ENCODE peak calls at places on chromosomes 4 and X, in seven cellular contexts. E is IMR-90, Q is GM23248, F is GM12878, S is neuronal stem cell, M is mammary epithelial cell, R is HepG2. V is an unnamed sample.

GRCh38 chr4:128776794-128777216 is 32.7 kb upstream of the JADE1 start:
- DNase-seq in R (no peak), F (no peak), M (peak; percentile 59), S (no peak), E (peak; percentile 95), Q (peak; percentile 91), V (peak; percentile 97)

GRCh38 chr4:102675142-102675541 is 85.6 kb downstream of the MANBA start:
- DNase-seq in S (no peak), F (no peak), M (no peak), E (peak; percentile 72), Q (no peak), R (peak; percentile 11), V (peak; percentile 37)

GRCh38 chrX:68699960-68700746 is 52.7 kb downstream of the STARD8 start:
- DNase-seq in Q (peak; percentile 81), F (no peak), M (peak; percentile 37), S (no peak), E (peak; percentile 55), R (no peak), V (peak; percentile 52)

GRCh38 chr4:4260185-4260751 is 12.2 kb upstream of the TMEM128 start:
- DNase-seq in M (peak; percentile 50), R (peak; percentile 79), Q (peak; percentile 79), S (no peak), E (peak; percentile 63), F (no peak), V (peak; percentile 36)

GRCh38 chr4:2797545-2798305 is 4.8 kb downstream of the SH3BP2 start:
- DNase-seq in M (no peak), F (no peak), Q (no peak), S (no peak), E (no peak), R (no peak), V (no peak)

GRCh38 chr4:163448541-163449203 is 24.9 kb downstream of the TKTL2 start:
- DNase-seq in F (no peak), M (peak; percentile 66), Q (peak; percentile 42), R (no peak), E (peak; percentile 35), S (no peak), V (peak; percentile 28)

GRCh38 chr4:86441175-86441960 is 81.5 kb upstream of the MAPK10 start:
- DNase-seq in M (peak; percentile 76), Q (peak; percentile 47), S (no peak), E (peak; percentile 23), F (peak; percentile 16), R (no peak), V (peak; percentile 49)

GRCh38 chr4:149896428-149896827 is 80.8 kb upstream of the IQCM start:
- DNase-seq in F (no peak), M (peak; percentile 18), Q (peak; percentile 80), S (no peak), R (no peak), E (peak; percentile 55), V (peak; percentile 31)

GRCh38 chr4:110527156-110527555 is 51.2 kb downstream of the ENPEP start:
- DNase-seq in S (no peak), R (no peak), F (no peak), Q (no peak), M (no peak), E (no peak), V (no peak)

GRCh38 chr4:147788791-147789190 is 56.9 kb downstream of the ARHGAP10 start:
- DNase-seq in E (peak; percentile 24), Q (peak; percentile 17), R (no peak), S (no peak), M (no peak), F (no peak), V (no peak)

DNA sequence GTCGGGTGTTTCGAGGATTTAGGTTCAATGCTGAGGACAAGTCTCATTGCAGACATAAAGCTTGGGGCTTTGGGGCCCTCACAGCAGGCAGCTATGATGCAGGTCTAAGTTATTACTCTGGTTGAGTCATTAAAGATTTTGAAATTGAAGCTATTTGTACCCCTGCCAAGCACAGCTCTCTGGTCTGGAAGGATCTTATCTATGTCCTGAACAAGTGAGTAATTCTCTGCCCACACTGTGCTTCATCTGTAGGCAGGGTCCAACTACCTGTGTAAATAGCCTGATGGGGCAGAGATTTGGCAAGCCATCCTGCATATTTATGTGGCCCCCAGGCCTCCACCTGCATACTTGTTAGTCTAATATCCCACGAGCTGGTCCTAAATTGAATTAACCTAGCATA is 41.4 kb upstream of the MAGEA4 start:
- DNase-seq in M (peak; percentile 83), F (no peak), S (no peak), Q (peak; percentile 90), E (peak; percentile 52), R (peak; percentile 0), V (peak; percentile 92)
- H3K9ac ChIP-seq in M (peak overlapping the region; percentile 15), F (no peak overlapping the region), S (no peak overlapping the region), Q (peak overlapping the region; percentile 79), E (no peak overlapping the region), R (no peak overlapping the region), V (peak overlapping the region; percentile 90)

GRCh38 chr4:171644430-171645057 is 168.7 kb upstream of the GALNTL6 start:
- DNase-seq in R (no peak), M (no peak), Q (no peak), F (peak; percentile 63), E (no peak), S (no peak), V (no peak)
- H2AFZ ChIP-seq in R (no peak overlapping the region), M (peak overlapping the region; percentile 51), Q (no peak overlapping the region), F (peak overlapping the region; percentile 76), E (no peak overlapping the region), S (no peak overlapping the region), V (no peak overlapping the region)

GRCh38 chr4:54056360-54056759 is 8.0 kb downstream of the CHIC2 start:
- DNase-seq in R (no peak), E (no peak), M (no peak), S (no peak), F (no peak), Q (no peak), V (no peak)
- H3K4me1 ChIP-seq in R (peaks cover 57% of the 10 kb centered on the region), E (peaks cover 4% of the 10 kb centered on the region), M (peaks cover 17% of the 10 kb centered on the region), S (no peaks in the 10 kb centered on the region), F (peaks cover 9% of the 10 kb centered on the region), Q (peaks cover 72% of the 10 kb centered on the region), V (peaks cover 9% of the 10 kb centered on the region)

DNA sequence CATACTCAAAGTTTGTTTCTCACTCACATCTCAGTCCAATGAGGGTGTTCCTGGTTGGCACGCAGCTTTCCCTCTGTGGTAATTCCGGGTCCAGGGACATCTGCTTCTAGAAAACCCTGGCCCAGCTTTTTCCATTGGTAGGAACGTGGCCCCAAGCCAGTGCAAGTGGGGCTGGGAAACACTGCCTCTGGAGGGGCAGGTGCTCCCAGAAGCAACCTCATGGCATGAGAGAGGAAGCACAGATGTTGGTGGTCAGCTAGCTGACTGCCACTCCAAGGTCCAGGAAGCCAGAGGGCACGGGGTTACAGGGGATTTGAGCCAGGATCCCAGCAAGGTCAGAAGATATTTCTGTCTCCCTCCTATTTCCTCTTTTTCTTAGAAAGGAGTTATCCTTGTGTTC is 47.5 kb downstream of the DCTD start:
- DNase-seq in E (no peak), M (no peak), S (no peak), F (no peak), R (no peak), Q (no peak), V (no peak)
- H3K9ac ChIP-seq in E (no peak overlapping the region), M (no peak overlapping the region), S (no peak overlapping the region), F (no peak overlapping the region), R (no peak overlapping the region), Q (no peak overlapping the region), V (no peak overlapping the region)

DNA sequence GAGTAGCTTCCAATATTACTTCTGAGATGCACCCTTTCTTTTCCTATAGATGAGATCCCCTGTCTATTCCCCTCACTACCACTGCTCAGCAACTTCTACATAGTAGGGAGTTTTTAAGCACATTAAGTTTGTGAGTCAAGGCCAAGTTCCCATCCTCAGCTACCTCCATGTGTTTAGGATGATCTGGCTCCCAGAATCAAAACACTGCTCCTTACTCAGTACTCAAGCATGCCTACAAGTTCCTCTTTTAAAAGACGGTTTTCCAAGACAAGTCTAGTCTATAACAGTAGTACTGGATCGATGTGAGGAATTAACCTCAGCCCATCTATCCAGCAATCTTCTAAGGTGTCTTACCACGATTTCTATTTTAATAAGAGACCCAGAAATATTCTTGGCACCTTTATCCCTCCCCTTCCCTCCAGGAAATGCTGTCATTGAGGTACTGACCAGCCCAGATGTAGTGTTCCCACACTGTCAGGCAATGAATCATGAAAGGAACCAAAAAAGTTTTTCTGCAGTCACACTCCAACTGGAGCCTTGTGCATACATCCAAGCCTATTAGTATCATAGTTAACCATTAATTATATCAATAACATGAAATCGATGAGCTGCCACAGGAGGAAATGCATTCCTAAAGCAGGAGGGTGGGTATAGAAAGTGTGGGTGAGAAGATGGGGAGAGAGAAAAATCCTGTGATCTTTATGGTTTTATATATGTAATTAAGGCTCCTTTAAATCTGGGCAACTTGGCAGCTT is 29.6 kb downstream of the AREG start:
- DNase-seq in R (no peak), E (peak; percentile 77), M (peak; percentile 41), S (no peak), F (no peak), Q (peak; percentile 54), V (peak; percentile 51)
- H2AFZ ChIP-seq in R (no peak overlapping the region), E (peak overlapping the region; percentile 54), M (peak overlapping the region; percentile 13), S (no peak overlapping the region), F (no peak overlapping the region), Q (peak overlapping the region; percentile 47), V (no peak overlapping the region)

GRCh38 chr4:73606465-73606974 is 13.7 kb downstream of the RASSF6 start:
- DNase-seq in M (peak; percentile 26), Q (no peak), R (no peak), E (no peak), S (no peak), F (peak; percentile 74), V (no peak)

GRCh38 chr4:73612032-73612431 is 8.2 kb downstream of the RASSF6 start:
- DNase-seq in M (peak; percentile 91), Q (no peak), E (no peak), R (no peak), F (no peak), S (no peak), V (no peak)

GRCh38 chr4:73609688-73610087 is 10.5 kb downstream of the RASSF6 start:
- DNase-seq in F (no peak), S (no peak), E (peak; percentile 73), Q (no peak), R (peak; percentile 65), M (peak; percentile 44), V (peak; percentile 58)

GRCh38 chr4:73607375-73608026 is 12.7 kb downstream of the RASSF6 start:
- DNase-seq in Q (no peak), E (peak; percentile 36), F (no peak), R (no peak), M (peak; percentile 26), S (no peak), V (no peak)

GRCh38 chr4:73608677-73609594 is 11.3 kb downstream of the RASSF6 start:
- DNase-seq in Q (peak; percentile 52), E (peak; percentile 49), F (no peak), S (no peak), M (peak; percentile 77), R (peak; percentile 81), V (no peak)
- H3K4me1 ChIP-seq in Q (no peaks in the 10 kb centered on the region), E (no peaks in the 10 kb centered on the region), F (peaks cover 13% of the 10 kb centered on the region), S (no peaks in the 10 kb centered on the region), M (peaks cover 64% of the 10 kb centered on the region), R (peaks cover 71% of the 10 kb centered on the region), V (no peaks in the 10 kb centered on the region)

V was measured in astrocyte.